ENCODE peak calls at places on chromosomes 2 and 18, in ten cellular contexts. One of them, this sample, is unnamed.

GRCh38 chr18:56431551-56431950 is 206.8 kb downstream of the TXNL1 start:
- DNase-seq in A549: no peak
- DNase-seq in OCI-LY7: no peak
- DNase-seq in H9: no peak
- DNase-seq in fibroblast of lung: no peak
- DNase-seq in IMR-90: peak
- DNase-seq in GM23338: no peak
- DNase-seq in trophoblast cell: peak
- DNase-seq in hepatocyte: no peak
- DNase-seq in GM23248: no peak
- DNase-seq in this sample: peak

GRCh38 chr2:206442516-206442853 is 847 bp upstream of the ADAM23 start:
- DNase-seq in H9: no peak
- DNase-seq in hepatocyte: no peak
- DNase-seq in IMR-90: no peak
- DNase-seq in trophoblast cell: peak
- DNase-seq in A549: no peak
- DNase-seq in OCI-LY7: no peak
- DNase-seq in GM23248: no peak
- DNase-seq in fibroblast of lung: no peak
- DNase-seq in GM23338: no peak
- DNase-seq in this sample: no peak

GRCh38 chr2:16275131-16275530 is 334.8 kb downstream of the MYCN start:
- DNase-seq in GM23338: no peak
- DNase-seq in IMR-90: no peak
- DNase-seq in hepatocyte: no peak
- DNase-seq in trophoblast cell: no peak
- DNase-seq in GM23248: no peak
- DNase-seq in OCI-LY7: no peak
- DNase-seq in H9: no peak
- DNase-seq in fibroblast of lung: no peak
- DNase-seq in A549: no peak
- DNase-seq in this sample: no peak

GRCh38 chr2:54608224-54608623 is 115.2 kb upstream of the EML6 start:
- DNase-seq in hepatocyte: no peak
- DNase-seq in GM23338: no peak
- DNase-seq in GM23248: no peak
- DNase-seq in OCI-LY7: no peak
- DNase-seq in H9: no peak
- DNase-seq in fibroblast of lung: no peak
- DNase-seq in A549: no peak
- DNase-seq in IMR-90: no peak
- DNase-seq in trophoblast cell: no peak
- DNase-seq in this sample: no peak

GRCh38 chr2:199757466-199757865 is 93.5 kb downstream of the FTCDNL1 start:
- DNase-seq in hepatocyte: peak
- DNase-seq in fibroblast of lung: peak
- DNase-seq in IMR-90: no peak
- DNase-seq in GM23338: no peak
- DNase-seq in H9: no peak
- DNase-seq in OCI-LY7: no peak
- DNase-seq in trophoblast cell: no peak
- DNase-seq in GM23248: peak
- DNase-seq in A549: no peak
- DNase-seq in this sample: no peak

GRCh38 chr18:70243545-70243944 is 38.1 kb upstream of the RTTN start:
- DNase-seq in H9: no peak
- DNase-seq in fibroblast of lung: no peak
- DNase-seq in A549: peak
- DNase-seq in trophoblast cell: no peak
- DNase-seq in hepatocyte: no peak
- DNase-seq in IMR-90: no peak
- DNase-seq in GM23248: no peak
- DNase-seq in GM23338: no peak
- DNase-seq in OCI-LY7: no peak
- DNase-seq in this sample: peak

GRCh38 chr2:181380581-181380980 is 76.6 kb upstream of the ITGA4 start:
- DNase-seq in A549: no peak
- DNase-seq in GM23338: no peak
- DNase-seq in OCI-LY7: no peak
- DNase-seq in GM23248: no peak
- DNase-seq in hepatocyte: no peak
- DNase-seq in H9: no peak
- DNase-seq in IMR-90: no peak
- DNase-seq in fibroblast of lung: no peak
- DNase-seq in trophoblast cell: no peak
- DNase-seq in this sample: no peak

GRCh38 chr2:1707771-1708351 is 36.5 kb downstream of the PXDN start:
- DNase-seq in IMR-90: peak
- DNase-seq in GM23338: peak
- DNase-seq in A549: no peak
- DNase-seq in OCI-LY7: no peak
- DNase-seq in H9: peak
- DNase-seq in GM23248: peak
- DNase-seq in hepatocyte: peak
- DNase-seq in fibroblast of lung: peak
- DNase-seq in trophoblast cell: peak
- DNase-seq in this sample: peak

GRCh38 chr2:155980941-155981561 is 351.5 kb downstream of the NR4A2 start:
- DNase-seq in GM23338: no peak
- DNase-seq in hepatocyte: no peak
- DNase-seq in IMR-90: no peak
- DNase-seq in H9: no peak
- DNase-seq in trophoblast cell: no peak
- DNase-seq in OCI-LY7: no peak
- DNase-seq in A549: no peak
- DNase-seq in GM23248: no peak
- DNase-seq in fibroblast of lung: no peak
- DNase-seq in this sample: no peak

GRCh38 chr18:51182824-51183223 is 14.7 kb downstream of the MEX3C start:
- DNase-seq in IMR-90: no peak
- DNase-seq in GM23248: no peak
- DNase-seq in GM23338: no peak
- DNase-seq in OCI-LY7: no peak
- DNase-seq in fibroblast of lung: no peak
- DNase-seq in A549: no peak
- DNase-seq in H9: no peak
- DNase-seq in trophoblast cell: no peak
- DNase-seq in hepatocyte: no peak
- DNase-seq in this sample: no peak
- H3K4me2 ChIP-seq in IMR-90: no peak
- H3K4me2 ChIP-seq in GM23248: no peak
- H3K4me2 ChIP-seq in GM23338: peak
- H3K4me2 ChIP-seq in OCI-LY7: no peak
- H3K4me2 ChIP-seq in fibroblast of lung: no peak
- H3K4me2 ChIP-seq in A549: no peak
- H3K4me2 ChIP-seq in H9: no peak
- H3K4me2 ChIP-seq in trophoblast cell: no peak
- H3K4me2 ChIP-seq in hepatocyte: no peak
- H3K4me2 ChIP-seq in this sample: no peak

DNA sequence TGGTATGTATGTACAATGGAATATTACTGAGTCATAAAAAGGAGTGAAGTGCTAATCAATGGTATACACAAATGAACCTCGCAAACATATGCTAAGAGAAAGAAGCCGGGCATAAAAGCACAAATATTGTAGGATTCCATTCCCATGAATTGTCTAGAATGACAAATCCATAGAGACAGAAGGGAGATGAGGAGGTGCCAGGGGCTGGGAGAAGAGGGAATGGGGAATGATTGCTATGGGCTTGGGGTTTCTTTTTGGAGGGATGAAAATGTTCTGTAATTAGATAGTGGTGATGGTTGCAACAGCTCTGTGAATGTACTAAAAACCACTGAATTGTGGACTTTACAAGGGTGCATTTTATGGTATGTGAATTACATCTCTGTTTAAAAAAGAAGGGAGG is 73.5 kb downstream of the GLI2 start:
- DNase-seq in H9: no peak
- DNase-seq in IMR-90: peak
- DNase-seq in GM23338: no peak
- DNase-seq in trophoblast cell: no peak
- DNase-seq in A549: no peak
- DNase-seq in hepatocyte: no peak
- DNase-seq in OCI-LY7: no peak
- DNase-seq in GM23248: no peak
- DNase-seq in fibroblast of lung: no peak
- DNase-seq in this sample: peak
- H3K4me2 ChIP-seq in H9: no peak
- H3K4me2 ChIP-seq in IMR-90: no peak
- H3K4me2 ChIP-seq in GM23338: no peak
- H3K4me2 ChIP-seq in trophoblast cell: no peak
- H3K4me2 ChIP-seq in A549: no peak
- H3K4me2 ChIP-seq in hepatocyte: no peak
- H3K4me2 ChIP-seq in OCI-LY7: no peak
- H3K4me2 ChIP-seq in GM23248: no peak
- H3K4me2 ChIP-seq in fibroblast of lung: no peak
- H3K4me2 ChIP-seq in this sample: no peak

DNA sequence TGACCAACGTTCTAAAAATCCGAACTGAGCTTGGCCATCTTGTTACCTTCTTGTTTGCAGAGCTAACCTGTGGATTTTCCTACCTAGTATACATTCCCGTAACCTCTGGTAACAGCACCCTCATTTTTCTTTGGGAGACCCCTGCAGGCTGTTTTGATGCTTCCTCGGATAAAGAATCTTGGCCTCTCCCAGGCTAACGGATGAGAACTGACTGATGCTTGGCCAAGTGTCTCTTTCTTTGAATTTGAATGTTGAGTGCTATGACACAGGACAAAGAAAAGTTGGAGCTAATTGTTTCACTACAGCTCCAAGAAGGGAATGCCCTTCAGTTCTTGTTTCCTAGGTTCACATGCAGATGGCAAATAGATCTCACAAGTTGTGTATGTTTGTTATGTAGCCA is 19.3 kb upstream of the CAVIN2 start:
- DNase-seq in hepatocyte: no peak
- DNase-seq in OCI-LY7: no peak
- DNase-seq in IMR-90: no peak
- DNase-seq in GM23248: no peak
- DNase-seq in A549: no peak
- DNase-seq in fibroblast of lung: no peak
- DNase-seq in GM23338: peak
- DNase-seq in trophoblast cell: no peak
- DNase-seq in H9: no peak
- DNase-seq in this sample: no peak
- H3K4me2 ChIP-seq in hepatocyte: peak
- H3K4me2 ChIP-seq in OCI-LY7: no peak
- H3K4me2 ChIP-seq in IMR-90: peak
- H3K4me2 ChIP-seq in GM23248: peak
- H3K4me2 ChIP-seq in A549: peak
- H3K4me2 ChIP-seq in fibroblast of lung: peak
- H3K4me2 ChIP-seq in GM23338: no peak
- H3K4me2 ChIP-seq in trophoblast cell: no peak
- H3K4me2 ChIP-seq in H9: no peak
- H3K4me2 ChIP-seq in this sample: peak

GRCh38 chr2:74079522-74080341 is 68.0 kb downstream of the BOLA3 start:
- DNase-seq in hepatocyte: no peak
- DNase-seq in GM23248: no peak
- DNase-seq in H9: no peak
- DNase-seq in A549: no peak
- DNase-seq in IMR-90: peak
- DNase-seq in GM23338: no peak
- DNase-seq in fibroblast of lung: no peak
- DNase-seq in OCI-LY7: peak
- DNase-seq in trophoblast cell: peak
- DNase-seq in this sample: no peak

GRCh38 chr2:74078467-74078866 is 69.2 kb downstream of the BOLA3 start:
- DNase-seq in A549: no peak
- DNase-seq in trophoblast cell: no peak
- DNase-seq in fibroblast of lung: no peak
- DNase-seq in H9: no peak
- DNase-seq in OCI-LY7: no peak
- DNase-seq in GM23338: no peak
- DNase-seq in hepatocyte: no peak
- DNase-seq in GM23248: no peak
- DNase-seq in IMR-90: no peak
- DNase-seq in this sample: no peak

GRCh38 chr2:74081030-74081429 is 66.7 kb downstream of the BOLA3 start:
- DNase-seq in IMR-90: peak
- DNase-seq in A549: no peak
- DNase-seq in trophoblast cell: no peak
- DNase-seq in fibroblast of lung: no peak
- DNase-seq in GM23248: peak
- DNase-seq in H9: no peak
- DNase-seq in hepatocyte: no peak
- DNase-seq in GM23338: no peak
- DNase-seq in OCI-LY7: no peak
- DNase-seq in this sample: no peak

GRCh38 chr2:74077636-74078035 is 70.1 kb downstream of the BOLA3 start:
- DNase-seq in GM23248: no peak
- DNase-seq in IMR-90: no peak
- DNase-seq in fibroblast of lung: no peak
- DNase-seq in A549: no peak
- DNase-seq in H9: no peak
- DNase-seq in hepatocyte: no peak
- DNase-seq in OCI-LY7: no peak
- DNase-seq in trophoblast cell: peak
- DNase-seq in GM23338: no peak
- DNase-seq in this sample: no peak

GRCh38 chr2:74080346-74080745 is 67.4 kb downstream of the BOLA3 start:
- DNase-seq in A549: no peak
- DNase-seq in trophoblast cell: no peak
- DNase-seq in fibroblast of lung: peak
- DNase-seq in IMR-90: no peak
- DNase-seq in GM23248: no peak
- DNase-seq in hepatocyte: no peak
- DNase-seq in H9: no peak
- DNase-seq in GM23338: peak
- DNase-seq in OCI-LY7: peak
- DNase-seq in this sample: no peak
- H3K4me2 ChIP-seq in A549: no peak
- H3K4me2 ChIP-seq in trophoblast cell: no peak
- H3K4me2 ChIP-seq in fibroblast of lung: no peak
- H3K4me2 ChIP-seq in IMR-90: peak
- H3K4me2 ChIP-seq in GM23248: no peak
- H3K4me2 ChIP-seq in hepatocyte: no peak
- H3K4me2 ChIP-seq in H9: no peak
- H3K4me2 ChIP-seq in GM23338: no peak
- H3K4me2 ChIP-seq in OCI-LY7: no peak
- H3K4me2 ChIP-seq in this sample: no peak

DNA sequence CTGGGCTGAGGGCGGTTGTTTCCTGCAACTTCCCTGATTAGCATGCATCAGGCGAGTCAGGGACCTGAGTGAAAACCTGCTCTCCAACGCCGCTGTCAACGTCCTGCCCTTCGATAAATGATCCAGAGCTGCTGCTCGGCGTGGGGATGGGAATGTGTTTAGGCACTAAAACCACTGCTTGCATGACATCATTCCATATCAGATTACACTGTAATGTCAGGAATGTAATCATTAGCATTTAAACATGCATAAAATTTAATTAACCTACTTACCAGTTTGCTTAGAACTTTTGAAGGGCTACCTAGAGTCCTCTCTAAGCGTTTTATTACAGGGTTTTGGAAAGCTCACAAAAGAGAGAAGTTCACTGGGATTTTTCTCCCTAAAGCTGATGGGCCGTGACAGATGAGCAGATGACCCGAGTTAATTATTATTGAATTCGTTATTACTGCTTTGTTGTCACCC is 685.6 kb upstream of the SALL3 start:
- DNase-seq in fibroblast of lung: no peak
- DNase-seq in A549: no peak
- DNase-seq in IMR-90: no peak
- DNase-seq in H9: no peak
- DNase-seq in trophoblast cell: no peak
- DNase-seq in GM23338: no peak
- DNase-seq in GM23248: no peak
- DNase-seq in OCI-LY7: no peak
- DNase-seq in hepatocyte: no peak
- DNase-seq in this sample: no peak
- H3K4me2 ChIP-seq in fibroblast of lung: no peak
- H3K4me2 ChIP-seq in A549: no peak
- H3K4me2 ChIP-seq in IMR-90: no peak
- H3K4me2 ChIP-seq in H9: peak
- H3K4me2 ChIP-seq in trophoblast cell: peak
- H3K4me2 ChIP-seq in GM23338: no peak
- H3K4me2 ChIP-seq in GM23248: no peak
- H3K4me2 ChIP-seq in OCI-LY7: no peak
- H3K4me2 ChIP-seq in hepatocyte: peak
- H3K4me2 ChIP-seq in this sample: no peak